ENCODE peak calls at places on chromosomes 12 and 14, in nine cellular contexts. P is tibial artery; X is astrocyte; S is mammary epithelial cell; Q is lung; W is CD4-positive, alpha-beta memory T cell; K is body of pancreas; D is Caco-2; Y is mucosa of descending colon. F is an unnamed sample.

GRCh38 chr12:113886721-113887120 is 79.4 kb downstream of the RBM19 start:
- DNase-seq in W (no peak), X (no peak), S (no peak), D (no peak), Y (no peak), Q (no peak), P (no peak), K (no peak), F (no peak)

GRCh38 chr12:5660271-5660670 is 228.4 kb downstream of the NTF3 start:
- DNase-seq in W (no peak), X (no peak), K (no peak), S (no peak), P (no peak), Q (no peak), Y (no peak), D (no peak), F (no peak)

GRCh38 chr12:46832084-46832704 is 6.4 kb upstream of the SLC38A4 start:
- DNase-seq in K (no peak), Q (no peak), Y (no peak), P (no peak), W (no peak), D (peak; percentile 30), X (no peak), S (no peak), F (no peak)

GRCh38 chr14:38578278-38578681 is 322.4 kb upstream of the CLEC14A start:
- DNase-seq in D (no peak), Q (no peak), W (no peak), Y (no peak), K (no peak), X (no peak), S (no peak), P (no peak), F (no peak)

GRCh38 chr12:60279224-60279623 is 683.4 kb downstream of the SLC16A7 start:
- DNase-seq in Y (no peak), W (no peak), K (no peak), X (peak; percentile 34), S (no peak), Q (no peak), P (no peak), D (no peak), F (no peak)

GRCh38 chr12:108972226-108972757 is 48.6 kb downstream of the SVOP start:
- DNase-seq in K (no peak), Q (no peak), D (no peak), X (no peak), W (no peak), S (no peak), Y (no peak), P (no peak), F (no peak)

GRCh38 chr14:71395151-71395604 is 487.9 kb downstream of the PCNX1 start:
- DNase-seq in Y (no peak), P (no peak), K (no peak), D (no peak), S (peak; percentile 23), X (no peak), Q (no peak), W (no peak), F (no peak)

GRCh38 chr14:67477926-67478915 is 10.3 kb downstream of the TMEM229B start:
- DNase-seq in P (no peak), D (no peak), X (no peak), S (peak; percentile 55), Y (no peak), K (no peak), Q (no peak), W (no peak), F (no peak)

GRCh38 chr12:94262228-94263010 is 114.0 kb downstream of the PLXNC1 start:
- DNase-seq in W (peak; percentile 76), P (peak; percentile 94), Q (peak; percentile 95), D (no peak), X (peak; percentile 92), Y (peak; percentile 80), K (peak; percentile 87), S (peak; percentile 63), F (peak; percentile 45)

GRCh38 chr12:51238037-51238509 is 553 bp upstream of the DAZAP2 start:
- DNase-seq in Q (no peak), W (no peak), P (no peak), K (peak; percentile 61), D (peak; percentile 23), Y (no peak), X (no peak), S (no peak), F (no peak)

GRCh38 chr12:1093166-1093751 is 102.2 kb downstream of the ERC1 start:
- DNase-seq in S (peak; percentile 45), Y (no peak), W (peak; percentile 44), Q (no peak), D (peak; percentile 78), X (peak; percentile 47), P (no peak), K (peak; percentile 47), F (no peak)

GRCh38 chr12:50017047-50017446 is 8.2 kb downstream of the RACGAP1 start:
- DNase-seq in K (peak; percentile 79), P (peak; percentile 78), S (peak; percentile 16), D (no peak), Y (no peak), W (no peak), Q (peak; percentile 72), X (peak; percentile 74), F (no peak)

GRCh38 chr14:89248430-89249295 is 168.4 kb downstream of the FOXN3 start:
- DNase-seq in K (no peak), P (no peak), W (no peak), Y (no peak), D (no peak), X (no peak), Q (no peak), S (no peak), F (no peak)

GRCh38 chr12:90839340-90839739 is 115.6 kb downstream of the CCER1 start:
- DNase-seq in Q (no peak), S (no peak), D (no peak), X (no peak), K (no peak), P (no peak), Y (no peak), W (no peak), F (no peak)

DNA sequence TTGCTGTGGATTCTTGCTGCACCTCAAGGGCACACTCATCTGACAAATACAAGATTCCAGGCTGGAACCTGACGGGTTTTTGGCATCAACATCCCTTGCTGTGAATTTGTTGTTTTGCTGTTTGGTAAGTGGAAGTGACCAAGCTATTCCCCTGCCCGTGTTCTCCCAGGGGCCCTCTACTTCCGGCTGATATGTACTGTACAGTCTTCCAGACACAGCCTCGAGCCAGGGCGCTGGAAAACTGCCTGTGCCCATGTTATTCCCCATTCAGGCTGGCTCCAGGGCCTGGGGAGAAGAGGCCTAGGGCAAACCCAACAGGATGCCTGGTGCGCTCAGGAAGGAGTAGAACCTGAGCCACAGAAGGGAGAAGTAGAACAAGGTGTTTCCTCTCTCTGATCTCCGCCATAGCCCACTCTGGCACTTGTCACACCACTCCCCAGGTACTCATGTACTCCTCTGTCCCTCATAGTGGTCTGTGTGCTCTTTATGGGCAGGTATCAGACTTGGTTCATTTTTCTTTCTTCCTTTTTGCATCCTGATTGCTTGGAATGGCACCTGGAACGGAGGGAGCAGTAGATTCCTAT is 67.8 kb upstream of the LTA4H start:
- DNase-seq in P (no peak), S (no peak), X (no peak), D (no peak), W (no peak), K (peak; percentile 4), Y (no peak), Q (no peak), F (no peak)
- H3K4me1 ChIP-seq in P (no peaks in the 10 kb centered on the region), S (peaks cover 2% of the 10 kb centered on the region), X (no peaks in the 10 kb centered on the region), D (no peaks in the 10 kb centered on the region), W (peaks cover 30% of the 10 kb centered on the region), K (no peaks in the 10 kb centered on the region), Y (peaks cover 5% of the 10 kb centered on the region), Q (peaks cover 2% of the 10 kb centered on the region), F (no peaks in the 10 kb centered on the region)

DNA sequence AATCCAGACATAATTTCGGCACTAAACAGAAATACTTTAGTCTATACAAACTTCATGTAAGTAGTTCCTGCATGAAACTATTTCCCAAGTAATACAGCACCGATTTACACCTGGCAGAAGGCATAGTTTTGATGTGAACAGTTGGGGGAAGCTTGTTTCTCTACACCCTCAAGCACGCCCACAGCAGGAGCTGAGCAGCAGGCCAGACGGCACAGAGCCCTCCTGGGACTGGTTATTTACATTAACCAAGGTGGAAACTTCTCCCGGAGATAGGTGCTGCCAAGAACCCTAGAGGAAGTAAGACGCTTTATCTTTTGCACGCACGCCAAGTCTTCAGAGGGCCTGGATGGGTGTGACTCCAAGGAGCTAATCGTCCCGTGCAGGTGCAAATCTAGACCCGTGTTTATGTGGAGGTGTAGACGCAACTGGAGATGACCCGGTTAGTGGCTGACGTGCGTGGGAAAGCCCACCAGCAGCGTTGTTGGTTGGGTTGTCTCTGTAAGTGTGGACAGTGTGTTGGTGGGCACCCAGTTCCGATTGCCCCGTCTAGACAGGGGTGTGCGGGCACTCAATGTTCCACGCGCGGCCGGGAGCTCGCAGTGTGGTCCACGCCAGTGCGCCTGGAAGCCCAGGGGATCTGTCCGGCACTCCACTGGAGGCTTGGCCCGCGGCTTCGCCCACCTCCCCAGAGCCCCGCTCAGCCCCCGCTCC is 767 bp upstream of the TCP11L2 start:
- DNase-seq in Y (peak; percentile 82), W (peak; percentile 87), X (peak; percentile 46), Q (peak; percentile 84), K (peak; percentile 91), D (peak; percentile 45), P (peak; percentile 84), S (peak; percentile 65), F (peak; percentile 71)
- H3K4me1 ChIP-seq in Y (peaks cover 15% of the 10 kb centered on the region), W (peaks cover 52% of the 10 kb centered on the region), X (peaks cover 9% of the 10 kb centered on the region), Q (peaks cover 19% of the 10 kb centered on the region), K (peaks cover 29% of the 10 kb centered on the region), D (peaks cover 17% of the 10 kb centered on the region), P (peaks cover 41% of the 10 kb centered on the region), S (peaks cover 16% of the 10 kb centered on the region), F (peaks cover 34% of the 10 kb centered on the region)

GRCh38 chr14:104094056-104094708 is 8.7 kb downstream of the ASPG start:
- DNase-seq in D (no peak), S (no peak), K (no peak), Y (peak; percentile 58), W (no peak), P (no peak), Q (no peak), X (no peak), F (no peak)
- H3K4me1 ChIP-seq in D (no peaks in the 10 kb centered on the region), S (no peaks in the 10 kb centered on the region), K (peaks cover 7% of the 10 kb centered on the region), Y (peaks cover 10% of the 10 kb centered on the region), W (peaks cover 8% of the 10 kb centered on the region), P (no peaks in the 10 kb centered on the region), Q (no peaks in the 10 kb centered on the region), X (no peaks in the 10 kb centered on the region), F (peaks cover 4% of the 10 kb centered on the region)

GRCh38 chr12:53748072-53748840 is 3.5 kb downstream of the CISTR start:
- DNase-seq in Y (no peak), X (no peak), D (no peak), S (no peak), Q (no peak), K (no peak), P (no peak), W (no peak), F (no peak)

GRCh38 chr12:53751336-53752191 is at the start of gene CISTR:
- DNase-seq in Q (peak; percentile 42), W (peak; percentile 41), P (peak; percentile 63), K (no peak), X (no peak), D (peak; percentile 26), S (no peak), Y (peak; percentile 44), F (no peak)

GRCh38 chr12:53752192-53752601 is 418 bp upstream of the CISTR start:
- DNase-seq in S (no peak), X (no peak), D (no peak), K (no peak), P (peak; percentile 62), Y (no peak), W (no peak), Q (no peak), F (no peak)

GRCh38 chr12:53750812-53751335 is 905 bp downstream of the CISTR start:
- DNase-seq in Y (peak; percentile 45), D (peak; percentile 17), K (peak; percentile 35), P (peak; percentile 66), X (peak; percentile 16), S (no peak), Q (no peak), W (peak; percentile 28), F (no peak)

GRCh38 chr12:53749986-53750811 is 1.6 kb downstream of the CISTR start:
- DNase-seq in X (no peak), Y (no peak), W (no peak), D (no peak), Q (no peak), K (no peak), P (no peak), S (no peak), F (no peak)
- H3K4me1 ChIP-seq in X (peaks cover 14% of the 10 kb centered on the region), Y (peaks cover 20% of the 10 kb centered on the region), W (peaks cover 35% of the 10 kb centered on the region), D (no peaks in the 10 kb centered on the region), Q (no peaks in the 10 kb centered on the region), K (peaks cover 18% of the 10 kb centered on the region), P (peaks cover 19% of the 10 kb centered on the region), S (peaks cover 4% of the 10 kb centered on the region), F (peaks cover 33% of the 10 kb centered on the region)